ENCODE peak calls at places on chromosomes 3 and 15, in six cellular contexts. K is SK-N-SH, V is GM23248, D is mammary epithelial cell, A is mesenchymal stem cell, U is mesendoderm. P is an unnamed sample.

GRCh38 chr3:151905647-151906046 is 32.2 kb downstream of the SUCNR1 start:
- DNase-seq in D (no peak), U (no peak), K (no peak), A (no peak), V (no peak), P (no peak)

GRCh38 chr15:62269504-62269903 is 104.4 kb upstream of the C2CD4B start:
- DNase-seq in D (peak; percentile 11), K (no peak), A (peak; percentile 32), V (peak; percentile 22), U (peak; percentile 40), P (no peak)

GRCh38 chr3:21392521-21392920 is 358.5 kb downstream of the ZNF385D start:
- DNase-seq in D (no peak), K (no peak), A (no peak), V (peak; percentile 59), U (no peak), P (peak; percentile 57)

GRCh38 chr3:115272036-115272824 is 125.1 kb upstream of the ZBTB20 start:
- DNase-seq in V (peak; percentile 97), D (peak; percentile 11), A (peak; percentile 80), U (peak; percentile 52), K (peak; percentile 22), P (peak; percentile 92)

GRCh38 chr3:182259579-182259978 is 533.7 kb upstream of the ATP11B start:
- DNase-seq in V (peak; percentile 9), A (no peak), D (no peak), K (peak; percentile 15), U (no peak), P (peak; percentile 28)

GRCh38 chr15:65368300-65368617 is 9.5 kb downstream of the IGDCC3 start:
- DNase-seq in K (peak; percentile 64), U (peak; percentile 91), V (no peak), D (no peak), A (no peak), P (no peak)

GRCh38 chr15:55402707-55403106 is 5.5 kb downstream of the CCPG1 start:
- DNase-seq in K (no peak), D (no peak), A (peak; percentile 23), U (no peak), V (peak; percentile 45), P (no peak)

GRCh38 chr15:92421980-92422379 is 28.3 kb downstream of the ST8SIA2 start:
- DNase-seq in V (peak; percentile 31), K (no peak), U (no peak), A (peak; percentile 42), D (no peak), P (peak; percentile 55)

GRCh38 chr3:107969994-107970896 is 120.6 kb downstream of the CD47 start:
- DNase-seq in V (peak; percentile 18), A (no peak), D (peak; percentile 67), U (no peak), K (peak; percentile 33), P (peak; percentile 57)

GRCh38 chr3:36904641-36905040 is 40.2 kb downstream of the TRANK1 start:
- DNase-seq in K (peak; percentile 34), D (no peak), U (peak; percentile 66), V (peak; percentile 17), A (peak; percentile 51), P (no peak)

GRCh38 chr3:62248831-62249776 is 124.2 kb downstream of the FEZF2 start:
- DNase-seq in V (peak; percentile 11), D (no peak), A (no peak), K (no peak), U (peak; percentile 59), P (no peak)

GRCh38 chr3:44353355-44353924 is 14.9 kb downstream of the TCAIM start:
- DNase-seq in V (no peak), D (no peak), A (no peak), K (no peak), U (no peak), P (no peak)

GRCh38 chr3:171776411-171776810 is 33.9 kb downstream of the PLD1 start:
- DNase-seq in D (peak; percentile 92), K (no peak), U (no peak), V (no peak), A (no peak), P (no peak)

GRCh38 chr15:31405200-31405929 is 78.7 kb downstream of the KLF13 start:
- DNase-seq in V (no peak), K (no peak), A (no peak), D (no peak), U (no peak), P (no peak)

GRCh38 chr15:28890711-28891495 is 5.1 kb downstream of the APBA2 start:
- DNase-seq in V (no peak), K (no peak), D (no peak), U (no peak), A (peak; percentile 30), P (no peak)

GRCh38 chr15:58175955-58176354 is 37.8 kb downstream of the AQP9 start:
- DNase-seq in D (no peak), A (no peak), U (no peak), V (no peak), K (no peak), P (no peak)

GRCh38 chr3:151382671-151383070 is 1.9 kb downstream of the P2RY12 start:
- DNase-seq in U (no peak), A (no peak), K (no peak), V (no peak), D (no peak), P (no peak)

GRCh38 chr15:26365077-26365476 is 407.8 kb downstream of the GABRB3 start:
- DNase-seq in V (no peak), U (peak; percentile 3), D (no peak), A (no peak), K (no peak), P (no peak)

GRCh38 chr3:10770547-10770946 is 45.5 kb upstream of the SLC6A11 start:
- DNase-seq in K (no peak), D (no peak), A (no peak), V (no peak), U (no peak), P (no peak)

GRCh38 chr3:54634122-54634469 is 293.8 kb downstream of the LRTM1 start:
- DNase-seq in U (no peak), V (no peak), A (no peak), K (no peak), D (no peak), P (no peak)

GRCh38 chr3:63051920-63052319 is 176.7 kb upstream of the CADPS start:
- DNase-seq in U (peak; percentile 50), K (no peak), V (peak; percentile 81), A (no peak), D (no peak), P (peak; percentile 97)

GRCh38 chr3:22587446-22587845 is 615.7 kb upstream of the UBE2E2 start:
- DNase-seq in D (no peak), V (no peak), A (no peak), U (peak; percentile 37), K (no peak), P (no peak)

GRCh38 chr15:73375755-73376305 is 7.1 kb upstream of the HCN4 start:
- DNase-seq in K (peak; percentile 71), U (peak; percentile 44), D (no peak), V (no peak), A (no peak), P (no peak)

GRCh38 chr15:51888593-51889195 is 59.2 kb downstream of the TMOD3 start:
- DNase-seq in A (peak; percentile 50), D (no peak), U (no peak), V (peak; percentile 64), K (peak; percentile 57), P (no peak)

GRCh38 chr3:19107719-19108118 is 40.6 kb upstream of the KCNH8 start:
- DNase-seq in U (no peak), A (no peak), D (no peak), K (no peak), V (no peak), P (no peak)
- H3K9ac ChIP-seq in U (no peak overlapping the region), A (no peak overlapping the region), D (no peak overlapping the region), K (no peak overlapping the region), V (no peak overlapping the region), P (no peak overlapping the region)

GRCh38 chr15:96398769-96399168 is 68.3 kb downstream of the NR2F2 start:
- DNase-seq in K (no peak), A (no peak), U (no peak), D (no peak), V (no peak), P (no peak)

GRCh38 chr15:96403071-96403470 is 72.6 kb downstream of the NR2F2 start:
- DNase-seq in U (no peak), A (no peak), K (no peak), D (no peak), V (no peak), P (no peak)

GRCh38 chr15:96403932-96404331 is 73.4 kb downstream of the NR2F2 start:
- DNase-seq in V (no peak), A (no peak), U (no peak), D (no peak), K (no peak), P (no peak)

GRCh38 chr15:96404560-96404959 is 74.1 kb downstream of the NR2F2 start:
- DNase-seq in K (no peak), U (no peak), A (no peak), V (no peak), D (no peak), P (no peak)

GRCh38 chr15:96402403-96402802 is 71.9 kb downstream of the NR2F2 start:
- DNase-seq in A (no peak), D (no peak), V (no peak), K (no peak), U (no peak), P (no peak)
- H3K27me3 ChIP-seq in A (peaks cover 22% of the 10 kb centered on the region), D (no peaks in the 10 kb centered on the region), V (peaks cover 20% of the 10 kb centered on the region), K (peaks cover 13% of the 10 kb centered on the region), U (peaks cover 17% of the 10 kb centered on the region), P (peaks cover 17% of the 10 kb centered on the region)

GRCh38 chr3:125916376-125916978 is 52.5 kb upstream of the ROPN1B start:
- DNase-seq in K (peak; percentile 88), A (peak; percentile 95), U (peak; percentile 98), V (peak; percentile 94), D (peak; percentile 95), P (peak; percentile 80)
- H3K9ac ChIP-seq in K (peak overlapping the region; percentile 82), A (peak overlapping the region; percentile 95), U (peak overlapping the region; percentile 88), V (peak overlapping the region; percentile 88), D (peak overlapping the region; percentile 95), P (peak overlapping the region; percentile 98)

GRCh38 chr3:170606675-170607074 is 20.8 kb upstream of the SLC7A14 start:
- DNase-seq in D (peak; percentile 52), U (no peak), V (no peak), A (no peak), K (no peak), P (no peak)
- H3K27me3 ChIP-seq in D (no peaks in the 10 kb centered on the region), U (no peaks in the 10 kb centered on the region), V (no peaks in the 10 kb centered on the region), A (no peaks in the 10 kb centered on the region), K (no peaks in the 10 kb centered on the region), P (no peaks in the 10 kb centered on the region)

P was measured in astrocyte.